ENCODE peak calls at places on chromosome 13, in eight cellular contexts. C is GM12878, G is A549, D is IMR-90, E is HCT116, P is HepG2, T is H1, J is SK-N-SH. Q is an unnamed sample.

GRCh38 chr13:23980160-23980551 is 82.9 kb upstream of the C1QTNF9B start:
- DNase-seq in D (peak), G (peak), T (peak), E (no peak), C (no peak), J (peak), P (peak), Q (peak)

GRCh38 chr13:78998736-78999135 is 339.8 kb upstream of the OBI1 start:
- DNase-seq in P (no peak), D (no peak), C (no peak), G (no peak), T (no peak), E (no peak), J (no peak), Q (no peak)

GRCh38 chr13:52978989-52979388 is 49.6 kb upstream of the OLFM4 start:
- DNase-seq in E (no peak), D (no peak), P (no peak), C (no peak), G (no peak), J (no peak), T (no peak), Q (no peak)

GRCh38 chr13:50693755-50694154 is 149.7 kb downstream of the DLEU7 start:
- DNase-seq in E (no peak), C (no peak), D (no peak), T (no peak), G (no peak), P (no peak), J (no peak), Q (no peak)

GRCh38 chr13:106028916-106029315 is 506.5 kb downstream of the EFNB2 start:
- DNase-seq in G (no peak), P (no peak), D (no peak), E (no peak), C (no peak), J (no peak), T (no peak), Q (no peak)

GRCh38 chr13:99863789-99864626 is 107.6 kb downstream of the ZIC5 start:
- DNase-seq in C (no peak), P (no peak), J (no peak), T (no peak), D (no peak), E (no peak), G (no peak), Q (no peak)

GRCh38 chr13:60454425-60454824 is 57.4 kb downstream of the TDRD3 start:
- DNase-seq in C (no peak), G (no peak), P (no peak), E (no peak), T (no peak), J (no peak), D (no peak), Q (no peak)

GRCh38 chr13:30846844-30847243 is 59.2 kb upstream of the MEDAG start:
- DNase-seq in G (no peak), J (no peak), D (no peak), E (no peak), C (no peak), P (peak), T (no peak), Q (no peak)

GRCh38 chr13:46071590-46072249 is 19.2 kb upstream of the ZC3H13 start:
- DNase-seq in J (no peak), G (peak), C (peak), D (no peak), E (no peak), T (no peak), P (peak), Q (no peak)

DNA sequence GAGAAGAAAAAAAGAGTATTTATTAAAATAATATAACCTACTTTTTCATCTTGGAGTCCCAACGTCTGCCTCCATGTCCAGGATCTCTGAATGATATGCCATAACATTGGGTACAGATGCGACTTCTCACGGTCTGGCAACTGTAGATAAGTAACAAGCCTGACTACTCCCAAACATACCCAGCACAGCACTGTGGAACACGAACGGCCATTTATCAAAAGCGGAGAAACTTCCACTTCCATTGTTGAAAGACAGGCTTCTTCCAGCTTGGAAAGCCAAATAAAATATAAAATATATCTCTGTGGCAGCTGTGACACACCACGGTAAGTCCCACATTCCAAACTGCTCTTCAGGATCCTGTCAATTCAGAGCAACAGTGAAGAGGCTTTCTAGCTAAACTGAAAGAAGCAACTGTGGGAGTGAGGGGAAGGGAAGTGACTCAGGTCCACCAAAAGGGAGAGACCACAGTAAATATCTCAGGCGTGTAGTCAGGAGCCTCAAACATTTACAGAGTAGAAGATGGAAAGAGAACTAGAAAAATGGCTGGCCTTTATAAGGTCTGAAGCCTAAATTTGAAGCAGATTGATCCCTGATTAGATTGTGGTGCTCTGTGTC is 331.7 kb downstream of the LIG4 start:
- DNase-seq in C (no peak), T (no peak), J (no peak), D (peak), G (no peak), P (no peak), E (no peak), Q (peak)
- TF ChIP-seq RAD21 in C (no peak), T (no peak), J (no peak), D (no peak), G (no peak), P (no peak), E (no peak), Q (no peak)

DNA sequence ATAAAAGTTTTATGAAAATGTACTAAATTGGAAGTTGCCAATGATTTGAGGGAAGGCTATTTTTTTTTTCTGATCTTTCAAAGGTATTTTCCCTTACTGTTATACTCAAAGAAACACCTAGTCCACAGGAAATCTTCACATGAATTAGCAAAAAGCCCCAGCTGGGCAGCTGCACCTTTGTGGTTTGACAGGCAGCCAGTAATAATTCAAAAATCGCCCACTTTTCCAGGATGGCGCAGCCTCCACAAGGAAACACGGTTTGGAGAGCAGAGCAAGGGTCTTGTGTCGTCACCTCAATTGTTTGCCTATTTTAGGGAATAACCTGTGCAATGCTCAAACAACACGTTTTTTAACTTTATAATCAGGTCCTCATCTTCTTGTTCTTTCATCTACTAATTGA is 324.9 kb upstream of the GPC6 start:
- DNase-seq in E (no peak), P (no peak), G (no peak), C (no peak), J (no peak), D (no peak), T (no peak), Q (no peak)
- TF ChIP-seq RAD21 in E (no peak), P (no peak), G (no peak), C (no peak), J (no peak), D (no peak), T (no peak), Q (no peak)

DNA sequence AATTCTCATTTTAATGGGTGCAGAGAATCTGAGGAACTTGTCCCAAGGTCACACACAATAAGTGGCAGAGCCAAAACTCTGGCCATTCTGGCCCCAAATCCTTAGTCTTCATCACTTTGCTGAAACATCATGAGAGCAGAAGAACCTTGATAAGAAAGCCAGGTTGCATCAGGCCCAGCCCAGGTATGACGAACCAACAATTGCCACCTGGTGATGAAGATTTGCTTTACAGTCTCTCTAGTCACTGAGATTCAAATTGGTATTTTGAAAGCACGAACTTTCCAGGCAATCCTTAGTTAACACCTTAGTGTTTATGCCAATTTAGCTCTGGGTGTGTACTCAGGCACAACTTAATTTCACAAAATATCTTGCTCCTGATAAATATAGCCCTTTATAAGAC is 502.7 kb upstream of the HTR2A start:
- DNase-seq in J (no peak), E (no peak), C (no peak), G (no peak), P (no peak), D (no peak), T (no peak), Q (no peak)
- TF ChIP-seq RAD21 in J (no peak), E (no peak), C (no peak), G (no peak), P (no peak), D (no peak), T (peak), Q (no peak)

GRCh38 chr13:48727252-48728011 is 73.7 kb downstream of the CYSLTR2 start:
- DNase-seq in J (no peak), G (no peak), D (peak), P (no peak), C (no peak), T (no peak), E (no peak), Q (no peak)
- TF ChIP-seq RAD21 in J (no peak), G (no peak), D (no peak), P (no peak), C (no peak), T (no peak), E (no peak), Q (no peak)

Q was measured in K562.